ENCODE peak calls at places on chromosomes 6 and 20, in nine cellular contexts. U, R, H, O, G, Y, B, X and L are unnamed samples.

GRCh38 chr6:49606696-49607390 is 29.8 kb downstream of the RHAG start:
- DNase-seq in U (peak; percentile 76), R (peak; percentile 18), H (peak; percentile 56), O (no peak), G (peak; percentile 41), Y (no peak), B (peak; percentile 78), X (peak; percentile 78), L (no peak)

GRCh38 chr6:51495016-51495805 is 592.2 kb downstream of the PKHD1 start:
- DNase-seq in U (no peak), R (peak; percentile 55), H (no peak), O (no peak), G (no peak), Y (no peak), B (peak; percentile 81), X (no peak), L (no peak)

GRCh38 chr20:59013959-59014608 is 5.1 kb upstream of the TUBB1 start:
- DNase-seq in U (no peak), R (no peak), H (no peak), O (no peak), G (no peak), Y (no peak), B (peak; percentile 54), X (no peak), L (no peak)

GRCh38 chr20:25315418-25316210 is 67.7 kb downstream of the PYGB start:
- DNase-seq in U (no peak), R (no peak), H (no peak), O (no peak), G (no peak), Y (no peak), B (no peak), X (no peak), L (no peak)

GRCh38 chr6:17721671-17722070 is 14.9 kb upstream of the NUP153 start:
- DNase-seq in U (no peak), R (no peak), H (no peak), O (no peak), G (no peak), Y (no peak), B (no peak), X (no peak), L (no peak)

GRCh38 chr6:102223942-102224341 is 830.4 kb downstream of the GRIK2 start:
- DNase-seq in U (no peak), R (no peak), H (no peak), O (no peak), G (no peak), Y (no peak), B (no peak), X (no peak), L (no peak)

GRCh38 chr20:51331466-51331865 is 211.1 kb downstream of the NFATC2 start:
- DNase-seq in U (no peak), R (no peak), H (no peak), O (no peak), G (no peak), Y (no peak), B (no peak), X (no peak), L (no peak)

GRCh38 chr6:106097368-106098231 is 11.5 kb downstream of the PRDM1 start:
- DNase-seq in U (no peak), R (no peak), H (peak; percentile 41), O (no peak), G (peak; percentile 44), Y (no peak), B (peak; percentile 37), X (peak; percentile 68), L (peak; percentile 24)

GRCh38 chr6:73282876-73283275 is 19.9 kb upstream of the KHDC1 start:
- DNase-seq in U (no peak), R (no peak), H (no peak), O (no peak), G (no peak), Y (no peak), B (no peak), X (no peak), L (no peak)

GRCh38 chr6:36904096-36904495 is 18.3 kb downstream of the C6orf89 start:
- DNase-seq in U (no peak), R (no peak), H (no peak), O (no peak), G (no peak), Y (no peak), B (no peak), X (no peak), L (no peak)

GRCh38 chr6:122789078-122789861 is at the start of gene SMPDL3A:
- DNase-seq in U (peak; percentile 73), R (peak; percentile 87), H (no peak), O (no peak), G (no peak), Y (peak; percentile 3), B (peak; percentile 82), X (peak; percentile 64), L (no peak)

GRCh38 chr6:43980004-43980795 is 147.1 kb downstream of the MRPL14 start:
- DNase-seq in U (no peak), R (peak; percentile 19), H (no peak), O (no peak), G (no peak), Y (no peak), B (no peak), X (no peak), L (peak; percentile 0)

GRCh38 chr20:59204201-59204894 is 40.7 kb downstream of the ZNF831 start:
- DNase-seq in U (no peak), R (no peak), H (no peak), O (no peak), G (no peak), Y (no peak), B (no peak), X (no peak), L (no peak)

GRCh38 chr6:113073611-113074191 is 726.6 kb downstream of the RFPL4B start:
- DNase-seq in U (no peak), R (no peak), H (no peak), O (no peak), G (no peak), Y (no peak), B (no peak), X (no peak), L (no peak)

GRCh38 chr6:154367839-154368695 is 11.5 kb upstream of the IPCEF1 start:
- DNase-seq in U (no peak), R (no peak), H (no peak), O (no peak), G (no peak), Y (no peak), B (no peak), X (no peak), L (no peak)